ENCODE peak calls at places on chromosome 22, in four cellular contexts. One of them, this sample, is unnamed.

GRCh38 chr22:26711205-26711958 is 54.0 kb downstream of the MIAT start:
- DNase-seq in WTC11: no peak
- DNase-seq in A549: no peak
- DNase-seq in HepG2: no peak
- DNase-seq in this sample: no peak

GRCh38 chr22:49015459-49015858 is 812.2 kb downstream of the BRD1 start:
- DNase-seq in A549: no peak
- DNase-seq in WTC11: no peak
- DNase-seq in HepG2: no peak
- DNase-seq in this sample: no peak

GRCh38 chr22:33921576-33922181 is 1.4 kb upstream of the LARGE1 start:
- DNase-seq in A549: peak
- DNase-seq in HepG2: peak
- DNase-seq in WTC11: peak
- DNase-seq in this sample: no peak

GRCh38 chr22:38707346-38707745 is 1.6 kb downstream of the GTPBP1 start:
- DNase-seq in WTC11: no peak
- DNase-seq in HepG2: peak
- DNase-seq in A549: peak
- DNase-seq in this sample: no peak

GRCh38 chr22:50505776-50506610 is 1.5 kb downstream of the LMF2 start:
- DNase-seq in WTC11: no peak
- DNase-seq in HepG2: no peak
- DNase-seq in A549: no peak
- DNase-seq in this sample: no peak

GRCh38 chr22:40955516-40955915 is 4.3 kb downstream of the RBX1 start:
- DNase-seq in WTC11: no peak
- DNase-seq in HepG2: no peak
- DNase-seq in A549: no peak
- DNase-seq in this sample: no peak

GRCh38 chr22:50698546-50698945 is 25.9 kb downstream of the SHANK3 start:
- DNase-seq in A549: no peak
- DNase-seq in HepG2: no peak
- DNase-seq in WTC11: peak
- DNase-seq in this sample: no peak

GRCh38 chr22:38305481-38306448 is 11.5 kb downstream of the CSNK1E start:
- DNase-seq in A549: no peak
- DNase-seq in HepG2: no peak
- DNase-seq in WTC11: peak
- DNase-seq in this sample: peak

GRCh38 chr22:36334838-36335603 is 52.7 kb downstream of the MYH9 start:
- DNase-seq in A549: no peak
- DNase-seq in WTC11: no peak
- DNase-seq in HepG2: no peak
- DNase-seq in this sample: peak

GRCh38 chr22:20491346-20491745 is 4.2 kb downstream of the KLHL22 start:
- DNase-seq in HepG2: no peak
- DNase-seq in WTC11: no peak
- DNase-seq in A549: no peak
- DNase-seq in this sample: no peak

GRCh38 chr22:33906954-33907353 is 13.3 kb downstream of the LARGE1 start:
- DNase-seq in HepG2: no peak
- DNase-seq in A549: no peak
- DNase-seq in WTC11: no peak
- DNase-seq in this sample: no peak

GRCh38 chr22:39142088-39142667 is 10.3 kb downstream of the CBX7 start:
- DNase-seq in A549: no peak
- DNase-seq in HepG2: no peak
- DNase-seq in WTC11: no peak
- DNase-seq in this sample: no peak

GRCh38 chr22:19761500-19762314 is 1.1 kb downstream of the TBX1 start:
- DNase-seq in WTC11: peak
- DNase-seq in HepG2: peak
- DNase-seq in A549: no peak
- DNase-seq in this sample: no peak

GRCh38 chr22:17410576-17410975 is 41.3 kb downstream of the CECR2 start:
- DNase-seq in WTC11: no peak
- DNase-seq in HepG2: no peak
- DNase-seq in A549: no peak
- DNase-seq in this sample: no peak

GRCh38 chr22:37174964-37175363 is 13.1 kb downstream of the C1QTNF6 start:
- DNase-seq in A549: no peak
- DNase-seq in WTC11: peak
- DNase-seq in HepG2: no peak
- DNase-seq in this sample: no peak

GRCh38 chr22:19823638-19824196 is 31.0 kb downstream of the GNB1L start:
- DNase-seq in A549: no peak
- DNase-seq in WTC11: no peak
- DNase-seq in HepG2: peak
- DNase-seq in this sample: no peak

GRCh38 chr22:42863349-42863911 is 6.4 kb upstream of the ARFGAP3 start:
- DNase-seq in HepG2: no peak
- DNase-seq in WTC11: no peak
- DNase-seq in A549: no peak
- DNase-seq in this sample: no peak

GRCh38 chr22:42060489-42060888 is 10.1 kb downstream of the NAGA start:
- DNase-seq in A549: no peak
- DNase-seq in HepG2: no peak
- DNase-seq in WTC11: no peak
- DNase-seq in this sample: no peak

GRCh38 chr22:40791241-40791640 is 27.9 kb downstream of the SLC25A17 start:
- DNase-seq in HepG2: no peak
- DNase-seq in WTC11: no peak
- DNase-seq in A549: no peak
- DNase-seq in this sample: no peak

GRCh38 chr22:49426098-49426497 is 401.6 kb downstream of the BRD1 start:
- DNase-seq in WTC11: no peak
- DNase-seq in HepG2: no peak
- DNase-seq in A549: no peak
- DNase-seq in this sample: no peak

GRCh38 chr22:48921411-48921903 is 906.2 kb downstream of the BRD1 start:
- DNase-seq in WTC11: no peak
- DNase-seq in A549: no peak
- DNase-seq in HepG2: no peak
- DNase-seq in this sample: no peak

GRCh38 chr22:23820748-23821211 is 18.0 kb downstream of the DERL3 start:
- DNase-seq in A549: no peak
- DNase-seq in HepG2: no peak
- DNase-seq in WTC11: no peak
- DNase-seq in this sample: no peak

GRCh38 chr22:49827853-49828598 is at the start of gene BRD1:
- DNase-seq in HepG2: no peak
- DNase-seq in A549: no peak
- DNase-seq in WTC11: no peak
- DNase-seq in this sample: peak

GRCh38 chr22:34877506-34877905 is 188.5 kb upstream of the ISX start:
- DNase-seq in A549: no peak
- DNase-seq in HepG2: no peak
- DNase-seq in WTC11: no peak
- DNase-seq in this sample: no peak

GRCh38 chr22:23518381-23519187 is 61.5 kb downstream of the IGLL1 start:
- DNase-seq in WTC11: no peak
- DNase-seq in HepG2: no peak
- DNase-seq in A549: no peak
- DNase-seq in this sample: no peak

GRCh38 chr22:39724390-39724789 is 153.8 kb downstream of the CACNA1I start:
- DNase-seq in WTC11: no peak
- DNase-seq in HepG2: no peak
- DNase-seq in A549: no peak
- DNase-seq in this sample: peak

GRCh38 chr22:48900327-48900597 is 927.4 kb downstream of the BRD1 start:
- DNase-seq in WTC11: no peak
- DNase-seq in A549: no peak
- DNase-seq in HepG2: no peak
- DNase-seq in this sample: no peak

GRCh38 chr22:46775789-46776485 is 13.5 kb downstream of the TBC1D22A start:
- DNase-seq in WTC11: no peak
- DNase-seq in A549: no peak
- DNase-seq in HepG2: peak
- DNase-seq in this sample: no peak

GRCh38 chr22:46775364-46775758 is 12.9 kb downstream of the TBC1D22A start:
- DNase-seq in HepG2: no peak
- DNase-seq in WTC11: no peak
- DNase-seq in A549: no peak
- DNase-seq in this sample: no peak

GRCh38 chr22:46773074-46773473 is 10.6 kb downstream of the TBC1D22A start:
- DNase-seq in A549: no peak
- DNase-seq in HepG2: no peak
- DNase-seq in WTC11: no peak
- DNase-seq in this sample: no peak

GRCh38 chr22:46776486-46776826 is 14.0 kb downstream of the TBC1D22A start:
- DNase-seq in WTC11: no peak
- DNase-seq in A549: no peak
- DNase-seq in HepG2: no peak
- DNase-seq in this sample: no peak

DNA sequence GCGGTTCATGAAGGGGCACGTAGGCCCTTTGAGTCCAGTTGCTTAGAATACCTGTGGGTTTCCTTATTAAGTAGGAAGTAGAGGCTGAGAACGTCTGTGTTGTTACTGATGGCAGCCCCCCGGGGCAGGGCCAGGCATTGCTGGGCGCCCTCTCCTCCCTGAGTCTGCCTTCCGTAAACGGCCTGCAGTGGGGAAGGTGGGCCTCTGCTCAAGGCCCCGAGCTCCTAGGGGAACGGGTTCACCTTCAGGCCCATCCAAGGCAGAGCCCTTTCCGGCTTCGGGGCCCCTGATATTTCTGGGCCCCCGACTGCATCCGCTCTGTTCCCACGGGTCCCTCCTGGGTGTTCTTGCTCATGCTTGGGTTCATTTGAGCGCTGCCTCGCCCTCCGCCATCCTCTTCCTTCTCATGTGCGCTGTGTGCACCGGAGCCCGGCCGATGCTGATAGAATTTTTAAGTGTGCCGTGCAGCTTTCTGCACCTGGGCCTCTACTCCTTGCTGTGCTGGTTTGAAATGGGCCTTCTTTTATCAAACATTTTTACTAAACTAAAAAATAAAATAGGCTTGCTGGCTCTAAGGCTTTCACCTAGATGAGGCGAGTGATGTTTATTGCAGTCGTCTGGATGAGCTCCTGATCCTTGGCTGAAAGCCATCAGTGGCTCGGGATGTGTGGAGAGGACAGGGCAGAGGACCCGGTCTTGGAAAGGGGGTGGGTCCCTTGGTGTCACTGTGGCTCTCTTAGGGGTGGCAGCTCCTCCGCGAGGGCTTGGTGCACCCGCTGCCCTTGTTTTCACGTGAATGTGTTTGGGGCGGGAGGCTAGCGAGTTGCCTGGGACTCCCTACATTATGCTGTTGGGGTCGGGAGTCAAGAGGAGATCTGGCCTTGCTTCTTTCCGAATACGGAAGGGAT is 12.3 kb downstream of the TBC1D22A start:
- DNase-seq in HepG2: no peak
- DNase-seq in A549: no peak
- DNase-seq in WTC11: no peak
- DNase-seq in this sample: no peak
- TF ChIP-seq HMGXB4 in HepG2: no peak
- TF ChIP-seq HMGXB4 in A549: no peak
- TF ChIP-seq HMGXB4 in WTC11: no peak
- TF ChIP-seq HMGXB4 in this sample: no peak

GRCh38 chr22:31271485-31271884 is 20.8 kb downstream of the PIK3IP1 start:
- DNase-seq in HepG2: peak
- DNase-seq in WTC11: no peak
- DNase-seq in A549: no peak
- DNase-seq in this sample: no peak

GRCh38 chr22:31274017-31274416 is 18.3 kb downstream of the PIK3IP1 start:
- DNase-seq in WTC11: no peak
- DNase-seq in HepG2: no peak
- DNase-seq in A549: no peak
- DNase-seq in this sample: no peak

GRCh38 chr22:31271026-31271425 is 21.3 kb downstream of the PIK3IP1 start:
- DNase-seq in WTC11: no peak
- DNase-seq in A549: no peak
- DNase-seq in HepG2: no peak
- DNase-seq in this sample: no peak

GRCh38 chr22:31275018-31275417 is 17.3 kb downstream of the PIK3IP1 start:
- DNase-seq in HepG2: no peak
- DNase-seq in A549: no peak
- DNase-seq in WTC11: no peak
- DNase-seq in this sample: no peak

GRCh38 chr22:31272522-31273446 is 19.5 kb downstream of the PIK3IP1 start:
- DNase-seq in A549: peak
- DNase-seq in WTC11: peak
- DNase-seq in HepG2: peak
- DNase-seq in this sample: peak
- TF ChIP-seq HMGXB4 in A549: no peak
- TF ChIP-seq HMGXB4 in WTC11: no peak
- TF ChIP-seq HMGXB4 in HepG2: no peak
- TF ChIP-seq HMGXB4 in this sample: no peak

GRCh38 chr22:28920757-28921584 is 37.6 kb downstream of the ZNRF3 start:
- DNase-seq in A549: no peak
- DNase-seq in WTC11: no peak
- DNase-seq in HepG2: peak
- DNase-seq in this sample: no peak

GRCh38 chr22:28925916-28926315 is 42.5 kb downstream of the ZNRF3 start:
- DNase-seq in A549: no peak
- DNase-seq in WTC11: peak
- DNase-seq in HepG2: no peak
- DNase-seq in this sample: no peak

GRCh38 chr22:28922540-28923244 is 39.3 kb downstream of the ZNRF3 start:
- DNase-seq in WTC11: no peak
- DNase-seq in HepG2: peak
- DNase-seq in A549: no peak
- DNase-seq in this sample: no peak

GRCh38 chr22:28921585-28921879 is 38.2 kb downstream of the ZNRF3 start:
- DNase-seq in A549: no peak
- DNase-seq in WTC11: no peak
- DNase-seq in HepG2: peak
- DNase-seq in this sample: no peak

GRCh38 chr22:28923826-28924732 is 40.7 kb downstream of the ZNRF3 start:
- DNase-seq in HepG2: peak
- DNase-seq in A549: no peak
- DNase-seq in WTC11: no peak
- DNase-seq in this sample: no peak
- TF ChIP-seq HMGXB4 in HepG2: peak
- TF ChIP-seq HMGXB4 in A549: no peak
- TF ChIP-seq HMGXB4 in WTC11: no peak
- TF ChIP-seq HMGXB4 in this sample: no peak

GRCh38 chr22:32533265-32534068 is 58.9 kb downstream of the FBXO7 start:
- DNase-seq in WTC11: no peak
- DNase-seq in HepG2: no peak
- DNase-seq in A549: no peak
- DNase-seq in this sample: no peak
- TF ChIP-seq HMGXB4 in WTC11: no peak
- TF ChIP-seq HMGXB4 in HepG2: no peak
- TF ChIP-seq HMGXB4 in A549: no peak
- TF ChIP-seq HMGXB4 in this sample: no peak

DNA sequence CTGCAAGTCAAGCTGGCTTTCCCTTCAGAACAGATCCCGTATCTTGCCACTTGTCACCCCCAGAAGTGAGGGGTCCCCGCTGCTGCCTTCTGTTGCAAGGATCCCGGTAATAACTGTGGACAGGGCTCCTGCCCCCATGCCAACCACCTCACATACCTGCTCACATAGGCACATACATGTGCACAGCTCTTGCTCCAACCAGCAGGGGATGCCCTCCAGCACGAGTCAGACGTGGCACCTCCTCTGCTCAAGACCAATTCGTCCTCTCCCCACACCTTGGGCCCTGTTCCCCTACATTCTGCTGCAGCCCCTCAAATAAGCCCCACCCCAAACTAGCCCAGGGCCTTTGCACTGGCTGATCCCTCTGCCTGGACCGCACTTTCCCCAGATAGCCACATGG is 163.3 kb downstream of the CRYBB2 start:
- DNase-seq in HepG2: no peak
- DNase-seq in A549: no peak
- DNase-seq in WTC11: no peak
- DNase-seq in this sample: no peak
- TF ChIP-seq HMGXB4 in HepG2: no peak
- TF ChIP-seq HMGXB4 in A549: no peak
- TF ChIP-seq HMGXB4 in WTC11: no peak
- TF ChIP-seq HMGXB4 in this sample: no peak

This sample was measured in K562.